ENCODE peak calls at places on chromosomes 5 and 9, in seven cellular contexts. F is cerebellar nuclear complex, S is BE2C, K is epithelial cell of esophagus, A is H54, M is NCI-H345, J is NCI-H524 treated with DMSO at 0.1 percent for 48 hours. P is an unnamed sample.

GRCh38 chr5:60852317-60852716 is 8.2 kb upstream of the ELOVL7 start:
- DNase-seq in K (no peak), M (no peak), A (no peak), S (no peak), F (no peak), J (no peak), P (no peak)

GRCh38 chr9:80085668-80086067 is 513.9 kb downstream of the TLE4 start:
- DNase-seq in J (no peak), A (no peak), S (no peak), K (peak), M (no peak), F (no peak), P (no peak)

GRCh38 chr5:81838307-81838906 is 87.5 kb upstream of the SSBP2 start:
- DNase-seq in S (no peak), J (no peak), A (no peak), M (no peak), F (no peak), K (peak), P (no peak)

GRCh38 chr5:149915392-149916260 is 29.0 kb downstream of the PDE6A start:
- DNase-seq in M (no peak), F (no peak), A (no peak), K (peak), J (no peak), S (no peak), P (no peak)

GRCh38 chr9:116008278-116008677 is 145.3 kb upstream of the PAPPA start:
- DNase-seq in A (no peak), S (no peak), K (peak), M (no peak), J (no peak), F (no peak), P (no peak)

GRCh38 chr9:118961857-118962256 is 407.4 kb downstream of the BRINP1 start:
- DNase-seq in J (no peak), K (peak), S (no peak), M (no peak), A (peak), F (no peak), P (no peak)

GRCh38 chr5:170362102-170362501 is 27.1 kb downstream of the KCNMB1 start:
- DNase-seq in K (no peak), J (no peak), F (no peak), A (no peak), S (no peak), M (no peak), P (no peak)

GRCh38 chr5:143682221-143682620 is 129.7 kb upstream of the HMHB1 start:
- DNase-seq in A (no peak), S (no peak), K (no peak), M (no peak), F (no peak), J (no peak), P (no peak)

GRCh38 chr5:177601577-177602457 is 1.9 kb downstream of the B4GALT7 start:
- DNase-seq in S (peak), J (no peak), F (no peak), K (no peak), M (no peak), A (no peak), P (no peak)

GRCh38 chr5:62284946-62285891 is 20.8 kb upstream of the KIF2A start:
- DNase-seq in F (no peak), A (no peak), M (no peak), S (no peak), J (no peak), K (peak), P (no peak)

GRCh38 chr9:130535818-130536521 is 43.4 kb upstream of the FUBP3 start:
- DNase-seq in A (no peak), K (peak), S (peak), J (peak), M (peak), F (no peak), P (no peak)

GRCh38 chr9:114412057-114412683 is 24.4 kb upstream of the AKNA start:
- DNase-seq in S (no peak), M (no peak), K (no peak), J (peak), F (no peak), A (no peak), P (no peak)

GRCh38 chr5:61245936-61246335 is 83.7 kb upstream of the SMIM15 start:
- DNase-seq in J (no peak), A (peak), M (no peak), S (no peak), K (peak), F (no peak), P (peak)

GRCh38 chr5:110769282-110769681 is 30.5 kb downstream of the SLC25A46 start:
- DNase-seq in A (no peak), F (no peak), J (no peak), S (no peak), K (peak), M (no peak), P (no peak)

GRCh38 chr9:105114956-105115728 is 129.3 kb upstream of the SLC44A1 start:
- DNase-seq in M (no peak), S (no peak), F (no peak), A (no peak), K (no peak), J (peak), P (no peak)

GRCh38 chr9:135752281-135753204 is 50.6 kb downstream of the KCNT1 start:
- DNase-seq in A (no peak), F (no peak), J (no peak), K (no peak), M (no peak), S (no peak), P (no peak)

GRCh38 chr5:86880785-86881492 is 263.2 kb downstream of the COX7C start:
- DNase-seq in K (peak), S (peak), F (no peak), J (peak), M (peak), A (peak), P (peak)

GRCh38 chr9:99905833-99906402 is 536 bp upstream of the STX17 start:
- DNase-seq in K (peak), J (no peak), M (no peak), F (no peak), A (no peak), S (no peak), P (no peak)

GRCh38 chr5:169893010-169893409 is 87.3 kb downstream of the INSYN2B start:
- DNase-seq in S (no peak), M (no peak), A (no peak), J (no peak), K (no peak), F (no peak), P (no peak)

GRCh38 chr5:177447611-177448243 is 1.1 kb downstream of the PRR7 start:
- DNase-seq in A (peak), F (no peak), M (no peak), S (peak), J (no peak), K (peak), P (no peak)

GRCh38 chr9:115444941-115445340 is 327.0 kb upstream of the TNC start:
- DNase-seq in F (no peak), A (no peak), J (no peak), K (no peak), M (peak), S (no peak), P (no peak)

GRCh38 chr5:168047669-168048111 is 243.8 kb upstream of the WWC1 start:
- DNase-seq in J (no peak), F (no peak), K (no peak), A (no peak), M (no peak), S (peak), P (no peak)

GRCh38 chr5:144390133-144390532 is 219.5 kb downstream of the KCTD16 start:
- DNase-seq in A (no peak), M (no peak), F (no peak), K (peak), J (no peak), S (no peak), P (no peak)

GRCh38 chr5:90182726-90183125 is 226.8 kb downstream of the CETN3 start:
- DNase-seq in A (no peak), M (no peak), F (no peak), K (peak), J (no peak), S (no peak), P (no peak)

GRCh38 chr5:6583049-6583880 is 49.6 kb downstream of the NSUN2 start:
- DNase-seq in S (peak), F (no peak), A (no peak), K (peak), M (no peak), J (no peak), P (no peak)

GRCh38 chr5:107670028-107670926 is 460 bp downstream of the EFNA5 start:
- DNase-seq in A (peak), K (peak), S (peak), F (no peak), J (no peak), M (peak), P (peak)

GRCh38 chr5:54795284-54795683 is 190.1 kb downstream of the ESM1 start:
- DNase-seq in J (no peak), F (no peak), K (peak), M (no peak), S (no peak), A (no peak), P (no peak)

GRCh38 chr5:60007724-60008123 is 114.2 kb upstream of the PDE4D start:
- DNase-seq in F (no peak), J (no peak), S (no peak), M (no peak), K (no peak), A (no peak), P (no peak)

P was measured in DMS 273 treated with DMSO at 0.1 percent for 48 hours.